ENCODE peak calls at places on chromosomes 7 and 10, in six cellular contexts. V, K, U, I, R and L are unnamed samples.

GRCh38 chr10:8035641-8036520 is 18.6 kb upstream of the GATA3 start:
- DNase-seq in V (no peak), K (peak), U (peak), I (no peak), R (no peak), L (no peak)

GRCh38 chr7:50791921-50792341 is 9.2 kb upstream of the GRB10 start:
- DNase-seq in V (peak), K (no peak), U (peak), I (no peak), R (peak), L (peak)

GRCh38 chr7:149454006-149454405 is 6.9 kb downstream of the ZNF777 start:
- DNase-seq in V (no peak), K (no peak), U (no peak), I (no peak), R (no peak), L (no peak)

GRCh38 chr7:41808541-41808940 is 105.7 kb upstream of the INHBA start:
- DNase-seq in V (no peak), K (no peak), U (peak), I (peak), R (no peak), L (no peak)

GRCh38 chr7:30212720-30213119 is 71.7 kb upstream of the ZNRF2 start:
- DNase-seq in V (no peak), K (no peak), U (no peak), I (no peak), R (no peak), L (peak)

GRCh38 chr10:80480852-80481251 is 26.7 kb downstream of the TSPAN14 start:
- DNase-seq in V (no peak), K (no peak), U (no peak), I (no peak), R (no peak), L (no peak)

GRCh38 chr10:67884842-67885680 is 605 bp downstream of the SIRT1 start:
- DNase-seq in V (peak), K (peak), U (peak), I (no peak), R (peak), L (peak)

GRCh38 chr10:3944591-3944990 is 159.6 kb upstream of the KLF6 start:
- DNase-seq in V (no peak), K (no peak), U (no peak), I (no peak), R (no peak), L (no peak)

GRCh38 chr10:46525177-46525823 is 31.2 kb downstream of the GPRIN2 start:
- DNase-seq in V (peak), K (no peak), U (peak), I (no peak), R (peak), L (peak)

GRCh38 chr10:85620807-85621206 is 745.8 kb downstream of the GRID1 start:
- DNase-seq in V (no peak), K (no peak), U (no peak), I (no peak), R (no peak), L (no peak)

GRCh38 chr7:81604075-81604807 is 165.6 kb downstream of the HGF start:
- DNase-seq in V (peak), K (no peak), U (no peak), I (no peak), R (peak), L (peak)

GRCh38 chr10:46550795-46551700 is 5.4 kb downstream of the GPRIN2 start:
- DNase-seq in V (no peak), K (no peak), U (no peak), I (no peak), R (no peak), L (no peak)

GRCh38 chr10:129919358-129919757 is 44.7 kb downstream of the EBF3 start:
- DNase-seq in V (no peak), K (no peak), U (no peak), I (no peak), R (no peak), L (no peak)

GRCh38 chr7:40329601-40330153 is 194.9 kb downstream of the SUGCT start:
- DNase-seq in V (peak), K (peak), U (peak), I (no peak), R (peak), L (no peak)

GRCh38 chr10:114437456-114438292 is 33.4 kb upstream of the AFAP1L2 start:
- DNase-seq in V (peak), K (no peak), U (peak), I (no peak), R (peak), L (peak)

GRCh38 chr7:32479574-32480200 is 10.5 kb downstream of the LSM5 start:
- DNase-seq in V (peak), K (no peak), U (peak), I (no peak), R (peak), L (peak)

GRCh38 chr10:113047963-113048781 is 98.1 kb downstream of the TCF7L2 start:
- DNase-seq in V (peak), K (no peak), U (peak), I (no peak), R (no peak), L (peak)

GRCh38 chr10:100808851-100809250 is 63.5 kb downstream of the PAX2 start:
- DNase-seq in V (no peak), K (no peak), U (no peak), I (no peak), R (no peak), L (no peak)

GRCh38 chr7:116418524-116418923 is 81.0 kb upstream of the CAV2 start:
- DNase-seq in V (no peak), K (no peak), U (no peak), I (no peak), R (no peak), L (no peak)

GRCh38 chr7:148850564-148850963 is 33.5 kb downstream of the EZH2 start:
- DNase-seq in V (no peak), K (no peak), U (no peak), I (no peak), R (no peak), L (no peak)

GRCh38 chr7:636396-636795 is 90.1 kb upstream of the DNAAF5 start:
- DNase-seq in V (peak), K (no peak), U (peak), I (no peak), R (no peak), L (peak)

GRCh38 chr10:31101123-31101522 is 69.5 kb upstream of the ZNF438 start:
- DNase-seq in V (peak), K (no peak), U (no peak), I (no peak), R (peak), L (no peak)

GRCh38 chr7:75734586-75735047 is 4.1 kb downstream of the HIP1 start:
- DNase-seq in V (peak), K (no peak), U (peak), I (no peak), R (peak), L (peak)

GRCh38 chr10:129861776-129862530 is 102.1 kb downstream of the EBF3 start:
- DNase-seq in V (no peak), K (no peak), U (no peak), I (no peak), R (no peak), L (no peak)

GRCh38 chr10:85548038-85548437 is 818.6 kb downstream of the GRID1 start:
- DNase-seq in V (peak), K (peak), U (peak), I (no peak), R (no peak), L (peak)

GRCh38 chr10:23314835-23315239 is 29.8 kb downstream of the C10orf67 start:
- DNase-seq in V (peak), K (peak), U (peak), I (no peak), R (peak), L (peak)

GRCh38 chr10:121495719-121496118 is 102.5 kb downstream of the FGFR2 start:
- DNase-seq in V (no peak), K (no peak), U (peak), I (no peak), R (no peak), L (peak)

GRCh38 chr10:96846926-96847325 is 14.8 kb downstream of the LCOR start:
- DNase-seq in V (no peak), K (no peak), U (no peak), I (no peak), R (no peak), L (no peak)

GRCh38 chr10:16976803-16977202 is 152.8 kb downstream of the CUBN start:
- DNase-seq in V (no peak), K (no peak), U (no peak), I (no peak), R (no peak), L (no peak)

GRCh38 chr10:100528885-100529472 is 692 bp downstream of the NDUFB8 start:
- DNase-seq in V (peak), K (no peak), U (peak), I (no peak), R (no peak), L (no peak)

GRCh38 chr7:79787623-79788022 is 334.2 kb upstream of the MAGI2 start:
- DNase-seq in V (no peak), K (no peak), U (no peak), I (no peak), R (no peak), L (no peak)

GRCh38 chr10:11444531-11445228 is 166.8 kb downstream of the USP6NL start:
- DNase-seq in V (no peak), K (no peak), U (no peak), I (no peak), R (no peak), L (no peak)

GRCh38 chr7:1781369-1781768 is 111.3 kb downstream of the ELFN1 start:
- DNase-seq in V (no peak), K (no peak), U (no peak), I (no peak), R (no peak), L (no peak)

GRCh38 chr7:158676171-158676840 is 28.3 kb downstream of the NCAPG2 start:
- DNase-seq in V (no peak), K (no peak), U (no peak), I (no peak), R (peak), L (no peak)

GRCh38 chr10:76337641-76338040 is 906.2 kb downstream of the LRMDA start:
- DNase-seq in V (peak), K (no peak), U (no peak), I (no peak), R (peak), L (no peak)

GRCh38 chr10:88989824-88990527 is 622 bp upstream of the FAS start:
- DNase-seq in V (peak), K (no peak), U (no peak), I (no peak), R (peak), L (no peak)

GRCh38 chr7:129169705-129170319 is 18.6 kb upstream of the SMO start:
- DNase-seq in V (peak), K (no peak), U (peak), I (no peak), R (no peak), L (no peak)

GRCh38 chr10:124001391-124002260 is 91.8 kb downstream of the CHST15 start:
- DNase-seq in V (no peak), K (no peak), U (no peak), I (no peak), R (no peak), L (no peak)

GRCh38 chr10:49285232-49285631 is 13.7 kb upstream of the C10orf71 start:
- DNase-seq in V (no peak), K (no peak), U (no peak), I (no peak), R (no peak), L (peak)

GRCh38 chr7:73740212-73740611 is 1.6 kb upstream of the ABHD11 start:
- DNase-seq in V (no peak), K (no peak), U (no peak), I (no peak), R (no peak), L (no peak)

GRCh38 chr7:73738220-73738611 is 386 bp downstream of the ABHD11 start:
- DNase-seq in V (peak), K (no peak), U (peak), I (no peak), R (peak), L (peak)

GRCh38 chr7:73740771-73741170 is 2.2 kb upstream of the ABHD11 start:
- DNase-seq in V (no peak), K (no peak), U (peak), I (no peak), R (no peak), L (peak)

GRCh38 chr7:73738612-73739386 is at the start of gene ABHD11:
- DNase-seq in V (peak), K (peak), U (peak), I (peak), R (peak), L (peak)

DNA sequence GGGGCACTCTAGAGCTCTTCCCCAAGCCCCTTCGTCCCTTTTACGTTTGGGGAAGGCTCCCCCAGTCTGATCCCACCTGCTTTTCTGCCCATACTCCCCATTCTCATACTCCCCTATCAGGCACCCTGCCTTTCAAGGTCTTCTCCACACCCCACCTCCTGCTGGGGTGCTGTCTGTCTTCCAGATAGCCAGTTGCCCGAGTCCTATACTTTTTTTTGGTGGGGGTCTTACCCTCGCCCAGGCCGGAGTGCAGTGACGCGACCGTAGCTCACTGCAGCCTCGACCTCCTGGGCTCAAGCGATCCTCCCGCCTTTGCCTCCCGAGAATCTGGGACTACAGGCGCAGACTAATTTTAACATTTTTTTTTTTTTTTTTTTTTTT is 775 bp upstream of the ABHD11 start:
- DNase-seq in V (no peak), K (no peak), U (no peak), I (no peak), R (no peak), L (peak)
- H3K4ac ChIP-seq in V (no peak), K (peak), U (peak), I (no peak), R (peak), L (peak)

GRCh38 chr7:73770002-73770859 is at the start of gene CLDN3:
- DNase-seq in V (no peak), K (peak), U (peak), I (peak), R (no peak), L (peak)

GRCh38 chr7:73773700-73774517 is 3.8 kb upstream of the CLDN3 start:
- DNase-seq in V (no peak), K (no peak), U (no peak), I (no peak), R (no peak), L (no peak)

GRCh38 chr7:73769481-73770001 is 529 bp downstream of the CLDN3 start:
- DNase-seq in V (no peak), K (no peak), U (no peak), I (no peak), R (no peak), L (no peak)

GRCh38 chr7:73768661-73769480 is 1.2 kb downstream of the CLDN3 start:
- DNase-seq in V (no peak), K (no peak), U (no peak), I (no peak), R (no peak), L (no peak)

DNA sequence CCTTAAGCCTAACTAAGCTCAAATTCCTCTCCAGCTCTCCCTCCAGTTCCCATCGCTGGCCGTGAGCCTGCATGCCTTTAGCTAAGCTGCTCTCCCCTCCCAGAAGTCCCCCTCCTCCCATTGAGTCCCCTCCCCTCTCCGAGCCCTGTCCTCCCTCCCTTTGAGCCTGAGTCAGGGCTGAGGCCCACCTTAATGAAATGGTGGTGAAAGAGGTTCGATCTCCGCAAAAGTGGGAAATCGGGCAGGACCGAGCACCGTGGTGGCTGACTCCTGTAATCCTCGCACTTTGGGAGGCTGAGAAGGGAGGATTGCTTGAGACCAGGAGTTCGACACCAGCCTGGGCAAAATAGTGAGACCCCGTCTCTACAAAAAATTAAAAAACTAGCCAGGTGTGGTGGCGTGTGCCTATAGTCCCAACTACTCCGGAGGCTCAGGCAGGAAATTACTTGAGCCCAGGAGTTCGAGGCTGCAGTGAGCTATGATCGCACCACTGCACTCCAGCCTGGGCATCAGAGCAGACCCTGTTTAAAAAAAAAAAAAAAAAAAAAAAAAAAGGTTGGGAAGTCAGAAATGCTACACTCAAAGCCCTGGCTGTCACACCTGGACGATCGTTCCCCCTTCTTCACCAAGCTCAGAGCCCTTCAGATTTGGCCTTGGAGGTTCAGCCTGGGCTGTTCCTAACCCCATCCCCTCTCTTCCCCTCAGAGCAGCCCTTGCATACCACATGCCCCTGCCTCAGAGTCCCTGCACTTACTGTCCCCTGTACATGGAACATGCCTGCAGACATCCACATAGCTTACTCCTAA is 993 bp upstream of the CLDN3 start:
- DNase-seq in V (no peak), K (no peak), U (no peak), I (no peak), R (no peak), L (no peak)
- H3K4me3 ChIP-seq in V (no peak), K (no peak), U (no peak), I (peak), R (no peak), L (no peak)

GRCh38 chr10:102133373-102134195 is 744 bp downstream of the PPRC1 start:
- DNase-seq in V (peak), K (peak), U (peak), I (no peak), R (peak), L (peak)
- H3K4ac ChIP-seq in V (peak), K (no peak), U (peak), I (peak), R (peak), L (peak)

DNA sequence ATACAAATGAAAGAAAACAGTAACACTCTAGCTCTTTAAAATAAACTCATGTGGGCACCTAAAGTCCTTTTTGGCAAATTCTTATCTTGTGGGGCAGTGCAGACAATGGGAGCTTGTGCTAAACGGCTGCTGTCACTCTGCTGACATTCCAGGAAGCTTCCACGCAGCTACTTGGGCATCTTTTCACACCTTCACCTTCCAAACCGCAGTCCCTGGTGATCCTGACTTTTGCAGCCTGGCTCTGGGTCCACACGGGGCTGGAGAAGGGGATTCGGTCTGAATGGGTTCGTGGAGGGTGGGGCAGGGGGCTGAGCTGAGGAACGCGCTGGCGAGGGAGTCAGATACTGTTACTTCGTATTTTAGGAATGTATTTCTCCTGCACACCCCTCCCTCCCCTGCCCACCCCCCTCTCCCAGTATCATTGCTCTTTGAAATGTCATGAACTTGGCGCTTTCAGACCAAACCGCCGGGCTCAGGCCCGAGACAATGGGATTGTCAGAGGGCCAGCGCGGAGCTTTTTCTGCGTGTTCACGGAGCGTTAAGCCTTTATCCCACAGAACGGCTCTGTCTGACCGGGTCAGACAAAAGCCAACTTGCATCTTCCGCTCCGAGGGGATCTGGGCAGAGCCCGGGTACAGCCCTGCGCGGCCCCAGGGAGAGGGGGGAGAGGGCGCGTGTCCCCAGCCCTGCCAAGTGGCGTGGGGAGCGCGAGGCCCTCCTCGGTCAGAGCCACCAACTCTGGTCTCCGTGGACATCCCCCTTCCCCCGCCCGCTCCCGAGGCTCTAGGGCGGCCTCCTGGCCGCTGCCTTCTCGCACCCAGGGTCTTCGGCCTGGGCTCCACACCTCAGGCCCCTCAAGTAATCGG is 76.7 kb upstream of the EN2 start:
- DNase-seq in V (no peak), K (no peak), U (no peak), I (no peak), R (no peak), L (no peak)
- H3K4me3 ChIP-seq in V (peak), K (peak), U (no peak), I (peak), R (no peak), L (no peak)

DNA sequence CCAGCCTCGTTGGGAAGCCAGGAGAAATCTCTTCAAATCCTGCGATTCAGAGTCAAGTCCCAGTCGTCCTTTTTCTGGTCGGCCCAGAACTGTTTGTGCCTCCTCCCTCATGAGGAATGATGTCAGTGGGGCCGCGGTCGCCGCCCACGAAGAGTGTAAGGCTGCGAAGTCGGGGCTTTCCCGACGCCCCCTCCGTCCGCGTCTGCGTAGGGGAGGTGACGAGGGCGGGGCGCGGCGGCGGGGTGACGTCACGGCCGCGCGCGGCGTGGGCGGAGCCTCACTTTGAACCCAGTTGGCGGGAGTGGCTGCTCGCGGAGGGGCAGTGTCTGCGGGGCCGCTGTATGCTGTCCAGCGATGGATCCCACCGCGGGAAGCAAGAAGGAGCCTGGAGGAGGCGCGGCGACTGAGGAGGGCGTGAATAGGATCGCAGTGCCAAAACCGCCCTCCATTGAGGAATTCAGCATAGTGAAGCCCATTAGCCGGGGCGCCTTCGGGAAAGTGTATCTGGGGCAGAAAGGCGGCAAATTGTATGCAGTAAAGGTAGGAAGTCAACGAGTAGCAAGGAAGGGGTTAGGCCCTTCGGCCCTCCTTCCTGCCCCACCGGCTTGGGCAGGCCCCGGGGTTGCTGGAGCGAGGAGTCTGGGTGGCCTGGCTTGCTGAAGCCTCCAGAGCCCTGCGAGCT is at the start of gene MASTL:
- DNase-seq in V (peak), K (peak), U (peak), I (peak), R (peak), L (peak)
- H3K4ac ChIP-seq in V (peak), K (no peak), U (peak), I (peak), R (peak), L (peak)

GRCh38 chr7:25029075-25029474 is 49.1 kb upstream of the OSBPL3 start:
- DNase-seq in V (no peak), K (no peak), U (no peak), I (no peak), R (no peak), L (no peak)
- H3K4me3 ChIP-seq in V (no peak), K (no peak), U (no peak), I (no peak), R (no peak), L (no peak)